ENCODE peak calls at places on chromosomes 2 and 18, in eight cellular contexts. One of them, this sample, is unnamed.
A peak's percentile ranks its signal among the peaks of the same experiment; 100 is the strongest.

GRCh38 chr18:33951031-33951430 is 273.7 kb downstream of the NOL4 start:
- DNase-seq in left ventricle myocardium inferior: no peak
- DNase-seq in CD4-positive, alpha-beta T cell: no peak
- DNase-seq in adrenal gland: no peak
- DNase-seq in CD8-positive, alpha-beta T cell: no peak
- DNase-seq in spleen: no peak
- DNase-seq in fibroblast of lung: peak; percentile 79
- DNase-seq in CD8-positive, alpha-beta memory T cell: no peak
- DNase-seq in this sample: no peak

GRCh38 chr18:23331091-23331920 is 121.8 kb upstream of the RIOK3 start:
- DNase-seq in CD8-positive, alpha-beta T cell: no peak
- DNase-seq in adrenal gland: no peak
- DNase-seq in CD4-positive, alpha-beta T cell: no peak
- DNase-seq in CD8-positive, alpha-beta memory T cell: no peak
- DNase-seq in fibroblast of lung: no peak
- DNase-seq in left ventricle myocardium inferior: no peak
- DNase-seq in spleen: no peak
- DNase-seq in this sample: no peak

GRCh38 chr2:37317746-37318145 is 6.9 kb downstream of the PRKD3 start:
- DNase-seq in CD8-positive, alpha-beta memory T cell: no peak
- DNase-seq in adrenal gland: no peak
- DNase-seq in CD4-positive, alpha-beta T cell: no peak
- DNase-seq in spleen: no peak
- DNase-seq in fibroblast of lung: no peak
- DNase-seq in CD8-positive, alpha-beta T cell: no peak
- DNase-seq in left ventricle myocardium inferior: no peak
- DNase-seq in this sample: no peak

GRCh38 chr2:169013628-169014026 is 17.5 kb downstream of the ABCB11 start:
- DNase-seq in CD8-positive, alpha-beta T cell: no peak
- DNase-seq in spleen: no peak
- DNase-seq in left ventricle myocardium inferior: no peak
- DNase-seq in fibroblast of lung: no peak
- DNase-seq in CD4-positive, alpha-beta T cell: no peak
- DNase-seq in CD8-positive, alpha-beta memory T cell: no peak
- DNase-seq in adrenal gland: no peak
- DNase-seq in this sample: no peak

GRCh38 chr2:101625387-101625786 is 72.1 kb upstream of the MAP4K4 start:
- DNase-seq in spleen: no peak
- DNase-seq in fibroblast of lung: no peak
- DNase-seq in CD4-positive, alpha-beta T cell: no peak
- DNase-seq in CD8-positive, alpha-beta memory T cell: no peak
- DNase-seq in CD8-positive, alpha-beta T cell: no peak
- DNase-seq in left ventricle myocardium inferior: no peak
- DNase-seq in adrenal gland: no peak
- DNase-seq in this sample: no peak

GRCh38 chr2:85033388-85033787 is 62.4 kb downstream of the KCMF1 start:
- DNase-seq in CD8-positive, alpha-beta memory T cell: no peak
- DNase-seq in CD8-positive, alpha-beta T cell: no peak
- DNase-seq in CD4-positive, alpha-beta T cell: no peak
- DNase-seq in fibroblast of lung: no peak
- DNase-seq in spleen: no peak
- DNase-seq in left ventricle myocardium inferior: no peak
- DNase-seq in adrenal gland: no peak
- DNase-seq in this sample: no peak

GRCh38 chr2:54008439-54008838 is 37.6 kb upstream of the PSME4 start:
- DNase-seq in adrenal gland: no peak
- DNase-seq in spleen: no peak
- DNase-seq in left ventricle myocardium inferior: no peak
- DNase-seq in fibroblast of lung: no peak
- DNase-seq in CD4-positive, alpha-beta T cell: no peak
- DNase-seq in CD8-positive, alpha-beta T cell: no peak
- DNase-seq in CD8-positive, alpha-beta memory T cell: no peak
- DNase-seq in this sample: no peak

GRCh38 chr18:3218817-3219216 is 951 bp downstream of the MYOM1 start:
- DNase-seq in CD8-positive, alpha-beta T cell: no peak
- DNase-seq in CD8-positive, alpha-beta memory T cell: no peak
- DNase-seq in adrenal gland: no peak
- DNase-seq in spleen: no peak
- DNase-seq in fibroblast of lung: no peak
- DNase-seq in CD4-positive, alpha-beta T cell: no peak
- DNase-seq in left ventricle myocardium inferior: no peak
- DNase-seq in this sample: no peak

GRCh38 chr2:191856111-191856876 is 9.4 kb upstream of the CAVIN2 start:
- DNase-seq in fibroblast of lung: no peak
- DNase-seq in left ventricle myocardium inferior: no peak
- DNase-seq in CD8-positive, alpha-beta memory T cell: no peak
- DNase-seq in adrenal gland: no peak
- DNase-seq in spleen: no peak
- DNase-seq in CD4-positive, alpha-beta T cell: no peak
- DNase-seq in CD8-positive, alpha-beta T cell: no peak
- DNase-seq in this sample: no peak

GRCh38 chr2:27351802-27352598 is 4.6 kb downstream of the GTF3C2 start:
- DNase-seq in left ventricle myocardium inferior: no peak
- DNase-seq in CD4-positive, alpha-beta T cell: no peak
- DNase-seq in CD8-positive, alpha-beta memory T cell: no peak
- DNase-seq in fibroblast of lung: no peak
- DNase-seq in CD8-positive, alpha-beta T cell: no peak
- DNase-seq in spleen: no peak
- DNase-seq in adrenal gland: no peak
- DNase-seq in this sample: no peak

GRCh38 chr2:99925960-99926359 is 216.4 kb downstream of the AFF3 start:
- DNase-seq in adrenal gland: no peak
- DNase-seq in fibroblast of lung: no peak
- DNase-seq in spleen: no peak
- DNase-seq in CD8-positive, alpha-beta memory T cell: no peak
- DNase-seq in left ventricle myocardium inferior: no peak
- DNase-seq in CD4-positive, alpha-beta T cell: no peak
- DNase-seq in CD8-positive, alpha-beta T cell: no peak
- DNase-seq in this sample: no peak

GRCh38 chr2:89781962-89782361 is 1090.5 kb downstream of the RPIA start:
- DNase-seq in adrenal gland: no peak
- DNase-seq in left ventricle myocardium inferior: no peak
- DNase-seq in fibroblast of lung: no peak
- DNase-seq in CD4-positive, alpha-beta T cell: no peak
- DNase-seq in CD8-positive, alpha-beta T cell: no peak
- DNase-seq in spleen: no peak
- DNase-seq in CD8-positive, alpha-beta memory T cell: no peak
- DNase-seq in this sample: no peak
- H3K9me3 ChIP-seq in adrenal gland: no peaks in the 10 kb centered on the region
- H3K9me3 ChIP-seq in left ventricle myocardium inferior: peaks cover 98% of the 10 kb centered on the region
- H3K9me3 ChIP-seq in fibroblast of lung: peaks cover 1% of the 10 kb centered on the region
- H3K9me3 ChIP-seq in CD4-positive, alpha-beta T cell: peaks cover 66% of the 10 kb centered on the region
- H3K9me3 ChIP-seq in CD8-positive, alpha-beta T cell: peaks cover 20% of the 10 kb centered on the region
- H3K9me3 ChIP-seq in spleen: peaks cover 51% of the 10 kb centered on the region
- H3K9me3 ChIP-seq in CD8-positive, alpha-beta memory T cell: peaks cover 46% of the 10 kb centered on the region
- H3K9me3 ChIP-seq in this sample: no peaks in the 10 kb centered on the region

DNA sequence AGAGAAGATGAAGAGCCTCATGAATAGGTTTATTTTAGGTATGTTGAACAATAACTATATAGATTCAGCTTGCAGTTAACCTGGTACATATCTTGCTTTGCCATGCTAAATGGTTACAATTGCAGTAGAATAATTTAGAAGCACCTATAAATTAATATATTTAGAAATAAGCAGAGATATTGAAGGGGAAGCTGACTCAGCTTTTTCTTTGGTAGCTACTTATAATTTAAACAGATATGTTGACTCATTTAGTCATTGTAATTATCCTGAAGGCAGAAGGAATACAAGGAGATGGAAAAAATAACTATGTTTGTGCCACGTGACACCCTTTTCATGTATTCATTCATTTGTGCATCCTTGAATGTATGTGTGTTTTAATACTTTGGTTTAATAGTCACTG is 755.5 kb downstream of the SUCLG1 start:
- DNase-seq in left ventricle myocardium inferior: no peak
- DNase-seq in fibroblast of lung: no peak
- DNase-seq in adrenal gland: no peak
- DNase-seq in CD8-positive, alpha-beta memory T cell: no peak
- DNase-seq in CD4-positive, alpha-beta T cell: no peak
- DNase-seq in CD8-positive, alpha-beta T cell: no peak
- DNase-seq in spleen: no peak
- DNase-seq in this sample: no peak
- H3K9me3 ChIP-seq in left ventricle myocardium inferior: peaks cover 11% of the 10 kb centered on the region
- H3K9me3 ChIP-seq in fibroblast of lung: no peaks in the 10 kb centered on the region
- H3K9me3 ChIP-seq in adrenal gland: no peaks in the 10 kb centered on the region
- H3K9me3 ChIP-seq in CD8-positive, alpha-beta memory T cell: no peaks in the 10 kb centered on the region
- H3K9me3 ChIP-seq in CD4-positive, alpha-beta T cell: no peaks in the 10 kb centered on the region
- H3K9me3 ChIP-seq in CD8-positive, alpha-beta T cell: no peaks in the 10 kb centered on the region
- H3K9me3 ChIP-seq in spleen: no peaks in the 10 kb centered on the region
- H3K9me3 ChIP-seq in this sample: no peaks in the 10 kb centered on the region

GRCh38 chr2:123101434-123101833 is 923.7 kb upstream of the CNTNAP5 start:
- DNase-seq in CD8-positive, alpha-beta memory T cell: no peak
- DNase-seq in CD8-positive, alpha-beta T cell: no peak
- DNase-seq in fibroblast of lung: no peak
- DNase-seq in CD4-positive, alpha-beta T cell: no peak
- DNase-seq in adrenal gland: no peak
- DNase-seq in left ventricle myocardium inferior: no peak
- DNase-seq in spleen: no peak
- DNase-seq in this sample: no peak

GRCh38 chr2:123098618-123099017 is 926.5 kb upstream of the CNTNAP5 start:
- DNase-seq in spleen: no peak
- DNase-seq in fibroblast of lung: no peak
- DNase-seq in CD4-positive, alpha-beta T cell: no peak
- DNase-seq in adrenal gland: no peak
- DNase-seq in CD8-positive, alpha-beta T cell: no peak
- DNase-seq in CD8-positive, alpha-beta memory T cell: no peak
- DNase-seq in left ventricle myocardium inferior: no peak
- DNase-seq in this sample: no peak

DNA sequence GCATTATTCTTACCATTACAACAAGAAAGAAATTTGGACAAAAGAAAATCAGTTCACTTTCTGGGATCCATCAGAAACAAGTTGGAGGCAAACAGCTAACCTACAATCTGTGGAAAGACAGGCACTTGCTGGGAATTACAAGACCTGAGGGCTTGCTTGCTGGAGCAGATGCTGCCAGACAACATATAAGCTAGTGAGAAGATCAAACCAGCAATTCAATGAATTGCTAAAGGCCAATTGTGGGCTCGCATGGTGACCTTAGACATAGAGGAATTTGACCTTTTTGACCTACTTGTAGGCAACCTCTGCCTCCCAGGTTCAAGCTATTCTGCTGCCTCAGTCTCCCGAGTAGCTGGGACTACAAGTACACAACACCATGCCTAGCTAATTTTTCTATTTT is 921.2 kb upstream of the CNTNAP5 start:
- DNase-seq in CD8-positive, alpha-beta memory T cell: no peak
- DNase-seq in fibroblast of lung: no peak
- DNase-seq in CD8-positive, alpha-beta T cell: no peak
- DNase-seq in adrenal gland: no peak
- DNase-seq in CD4-positive, alpha-beta T cell: no peak
- DNase-seq in left ventricle myocardium inferior: no peak
- DNase-seq in spleen: no peak
- DNase-seq in this sample: no peak
- H3K9me3 ChIP-seq in CD8-positive, alpha-beta memory T cell: no peaks in the 10 kb centered on the region
- H3K9me3 ChIP-seq in fibroblast of lung: no peaks in the 10 kb centered on the region
- H3K9me3 ChIP-seq in CD8-positive, alpha-beta T cell: no peaks in the 10 kb centered on the region
- H3K9me3 ChIP-seq in adrenal gland: no peaks in the 10 kb centered on the region
- H3K9me3 ChIP-seq in CD4-positive, alpha-beta T cell: no peaks in the 10 kb centered on the region
- H3K9me3 ChIP-seq in left ventricle myocardium inferior: peaks cover 20% of the 10 kb centered on the region
- H3K9me3 ChIP-seq in spleen: no peaks in the 10 kb centered on the region
- H3K9me3 ChIP-seq in this sample: no peaks in the 10 kb centered on the region

DNA sequence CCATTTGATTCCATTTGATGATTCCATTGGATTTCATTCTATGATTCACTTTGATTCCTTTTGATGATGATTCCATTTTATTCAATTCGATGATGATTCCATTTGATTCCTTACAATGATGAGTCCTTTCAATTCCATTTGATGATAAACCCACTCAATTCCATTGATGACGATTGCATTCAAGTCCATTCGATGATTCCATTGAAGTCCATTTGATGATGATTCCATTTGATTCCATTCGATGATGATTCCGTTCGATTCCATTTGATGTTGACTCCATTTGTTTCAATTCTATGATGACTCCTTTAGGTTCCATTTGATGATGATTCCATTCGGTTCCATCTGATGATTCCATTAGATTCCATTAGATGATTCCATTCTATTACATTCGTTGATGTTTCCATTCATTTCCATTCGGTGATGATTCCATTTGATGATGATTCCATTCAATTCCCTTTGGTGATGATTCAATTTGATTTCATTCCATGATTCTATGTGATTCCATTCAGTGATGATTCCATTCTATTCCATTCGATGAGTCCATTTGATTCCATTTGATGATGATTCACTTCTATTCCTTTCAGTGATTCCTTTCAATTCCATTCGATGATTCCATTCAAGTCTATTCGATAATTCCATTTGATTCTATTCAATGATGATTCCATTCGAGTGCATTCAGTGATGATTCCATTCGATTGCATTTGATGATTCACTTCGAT is 1106.0 kb downstream of the RPIA start:
- DNase-seq in fibroblast of lung: no peak
- DNase-seq in left ventricle myocardium inferior: no peak
- DNase-seq in CD4-positive, alpha-beta T cell: no peak
- DNase-seq in CD8-positive, alpha-beta T cell: no peak
- DNase-seq in adrenal gland: no peak
- DNase-seq in spleen: no peak
- DNase-seq in CD8-positive, alpha-beta memory T cell: no peak
- DNase-seq in this sample: no peak
- H3K9me3 ChIP-seq in fibroblast of lung: peaks cover 8% of the 10 kb centered on the region
- H3K9me3 ChIP-seq in left ventricle myocardium inferior: peaks cover 100% of the 10 kb centered on the region
- H3K9me3 ChIP-seq in CD4-positive, alpha-beta T cell: peaks cover 48% of the 10 kb centered on the region
- H3K9me3 ChIP-seq in CD8-positive, alpha-beta T cell: no peaks in the 10 kb centered on the region
- H3K9me3 ChIP-seq in adrenal gland: no peaks in the 10 kb centered on the region
- H3K9me3 ChIP-seq in spleen: peaks cover 25% of the 10 kb centered on the region
- H3K9me3 ChIP-seq in CD8-positive, alpha-beta memory T cell: peaks cover 13% of the 10 kb centered on the region
- H3K9me3 ChIP-seq in this sample: no peaks in the 10 kb centered on the region

GRCh38 chr2:156215656-156216055 is 116.9 kb downstream of the NR4A2 start:
- DNase-seq in CD4-positive, alpha-beta T cell: no peak
- DNase-seq in CD8-positive, alpha-beta memory T cell: no peak
- DNase-seq in spleen: no peak
- DNase-seq in CD8-positive, alpha-beta T cell: no peak
- DNase-seq in left ventricle myocardium inferior: no peak
- DNase-seq in adrenal gland: no peak
- DNase-seq in fibroblast of lung: peak; percentile 2
- DNase-seq in this sample: no peak

GRCh38 chr2:156221703-156222102 is 110.8 kb downstream of the NR4A2 start:
- DNase-seq in spleen: no peak
- DNase-seq in CD4-positive, alpha-beta T cell: no peak
- DNase-seq in adrenal gland: no peak
- DNase-seq in left ventricle myocardium inferior: no peak
- DNase-seq in fibroblast of lung: no peak
- DNase-seq in CD8-positive, alpha-beta memory T cell: no peak
- DNase-seq in CD8-positive, alpha-beta T cell: no peak
- DNase-seq in this sample: no peak

DNA sequence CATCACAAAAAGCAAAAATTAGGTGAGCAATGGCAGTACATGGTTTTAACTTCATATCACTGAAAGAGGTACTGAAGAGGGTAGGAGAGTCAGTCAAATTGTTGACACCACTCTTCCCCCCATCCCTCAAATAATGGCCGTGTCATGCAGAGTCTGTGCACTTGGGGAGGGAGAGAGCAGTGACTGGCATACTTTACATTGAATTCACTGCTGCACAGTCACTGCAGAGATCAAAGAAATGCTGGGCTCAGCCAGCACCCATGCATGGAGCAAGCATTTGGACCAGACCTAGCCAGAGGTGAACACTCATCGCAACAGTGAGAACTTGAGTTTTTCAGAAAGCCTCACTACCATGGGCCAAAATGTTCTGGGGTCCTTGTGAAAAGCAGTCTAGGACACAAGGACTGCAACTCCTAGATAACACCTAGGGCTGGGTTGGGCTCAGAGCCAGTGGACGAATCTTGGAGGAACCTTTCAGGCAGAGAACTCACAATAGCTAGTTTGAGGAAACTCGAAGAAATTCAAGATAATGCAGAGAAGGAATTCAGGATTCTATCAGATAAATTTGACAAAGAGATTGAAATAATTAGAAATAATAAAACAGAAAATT is 112.9 kb downstream of the NR4A2 start:
- DNase-seq in left ventricle myocardium inferior: no peak
- DNase-seq in CD8-positive, alpha-beta T cell: no peak
- DNase-seq in fibroblast of lung: no peak
- DNase-seq in adrenal gland: no peak
- DNase-seq in spleen: no peak
- DNase-seq in CD8-positive, alpha-beta memory T cell: no peak
- DNase-seq in CD4-positive, alpha-beta T cell: no peak
- DNase-seq in this sample: no peak
- H3K9me3 ChIP-seq in left ventricle myocardium inferior: peaks cover 44% of the 10 kb centered on the region
- H3K9me3 ChIP-seq in CD8-positive, alpha-beta T cell: peaks cover 8% of the 10 kb centered on the region
- H3K9me3 ChIP-seq in fibroblast of lung: no peaks in the 10 kb centered on the region
- H3K9me3 ChIP-seq in adrenal gland: no peaks in the 10 kb centered on the region
- H3K9me3 ChIP-seq in spleen: peaks cover 7% of the 10 kb centered on the region
- H3K9me3 ChIP-seq in CD8-positive, alpha-beta memory T cell: no peaks in the 10 kb centered on the region
- H3K9me3 ChIP-seq in CD4-positive, alpha-beta T cell: peaks cover 13% of the 10 kb centered on the region
- H3K9me3 ChIP-seq in this sample: no peaks in the 10 kb centered on the region

This sample was measured in small intestine.